ENCODE peak calls at places on chromosome 19, in seven cellular contexts. F is endothelial cell of umbilical vein, H is right lobe of liver, V is upper lobe of left lung, G is heart left ventricle, A is A549, R is uterus. Q is an unnamed sample. For H3K9me3, the result is how much of the 10 kb centered on the place peaks cover.

GRCh38 chr19:46350029-46350757 is 3.3 kb downstream of the PPP5C start:
- DNase-seq in F (no peak), H (no peak), V (no peak), G (no peak), A (no peak), R (no peak), Q (no peak)

GRCh38 chr19:30824809-30825208 is 452.6 kb downstream of the ZNF536 start:
- DNase-seq in F (no peak), H (no peak), V (no peak), G (no peak), A (no peak), R (no peak), Q (no peak)

GRCh38 chr19:33819875-33820781 is 23.5 kb downstream of the KCTD15 start:
- DNase-seq in F (peak), H (peak), V (peak), G (peak), A (peak), R (peak), Q (peak)

GRCh38 chr19:14472202-14472961 is 2.8 kb downstream of the PTGER1 start:
- DNase-seq in F (peak), H (peak), V (peak), G (peak), A (peak), R (peak), Q (peak)

GRCh38 chr19:43430142-43430710 is 15.5 kb downstream of the TEX101 start:
- DNase-seq in F (no peak), H (no peak), V (no peak), G (no peak), A (no peak), R (no peak), Q (no peak)

GRCh38 chr19:34690372-34690771 is 12.9 kb downstream of the ZNF302 start:
- DNase-seq in F (no peak), H (no peak), V (no peak), G (no peak), A (no peak), R (no peak), Q (no peak)

GRCh38 chr19:47239610-47240296 is 8.8 kb upstream of the BBC3 start:
- DNase-seq in F (peak), H (no peak), V (peak), G (peak), A (no peak), R (peak), Q (peak)

GRCh38 chr19:8973501-8974091 is 36.6 kb downstream of the MUC16 start:
- DNase-seq in F (no peak), H (no peak), V (no peak), G (no peak), A (no peak), R (no peak), Q (no peak)

GRCh38 chr19:14400913-14401312 is 18.2 kb downstream of the DDX39A start:
- DNase-seq in F (no peak), H (no peak), V (no peak), G (no peak), A (no peak), R (no peak), Q (no peak)

GRCh38 chr19:28885965-28886364 is 327.0 kb downstream of the UQCRFS1 start:
- DNase-seq in F (no peak), H (no peak), V (no peak), G (no peak), A (no peak), R (no peak), Q (no peak)

GRCh38 chr19:34428549-34429285 is 536 bp downstream of the UBA2 start:
- DNase-seq in F (peak), H (peak), V (peak), G (peak), A (peak), R (peak), Q (no peak)

GRCh38 chr19:47258895-47259555 is 2.7 kb downstream of the CCDC9 start:
- DNase-seq in F (no peak), H (no peak), V (no peak), G (no peak), A (no peak), R (no peak), Q (no peak)

GRCh38 chr19:2487780-2488330 is 11.9 kb downstream of the GADD45B start:
- DNase-seq in F (no peak), H (peak), V (no peak), G (no peak), A (no peak), R (no peak), Q (no peak)

GRCh38 chr19:33914599-33914998 is 117.9 kb downstream of the KCTD15 start:
- DNase-seq in F (no peak), H (no peak), V (no peak), G (no peak), A (no peak), R (no peak), Q (no peak)

GRCh38 chr19:35011737-35012682 is 11.9 kb downstream of the GRAMD1A start:
- DNase-seq in F (no peak), H (no peak), V (no peak), G (no peak), A (no peak), R (no peak), Q (no peak)

GRCh38 chr19:42246143-42246868 is 3.9 kb upstream of the GSK3A start:
- DNase-seq in F (peak), H (peak), V (no peak), G (peak), A (peak), R (peak), Q (peak)

GRCh38 chr19:33795370-33796163 is 1.1 kb upstream of the KCTD15 start:
- DNase-seq in F (peak), H (peak), V (peak), G (peak), A (peak), R (peak), Q (peak)

GRCh38 chr19:41939861-41940442 is 11.7 kb upstream of the ERFL start:
- DNase-seq in F (no peak), H (no peak), V (peak), G (no peak), A (peak), R (no peak), Q (no peak)

GRCh38 chr19:16892868-16893685 is 4.3 kb downstream of the F2RL3 start:
- DNase-seq in F (no peak), H (no peak), V (peak), G (no peak), A (no peak), R (no peak), Q (no peak)

DNA sequence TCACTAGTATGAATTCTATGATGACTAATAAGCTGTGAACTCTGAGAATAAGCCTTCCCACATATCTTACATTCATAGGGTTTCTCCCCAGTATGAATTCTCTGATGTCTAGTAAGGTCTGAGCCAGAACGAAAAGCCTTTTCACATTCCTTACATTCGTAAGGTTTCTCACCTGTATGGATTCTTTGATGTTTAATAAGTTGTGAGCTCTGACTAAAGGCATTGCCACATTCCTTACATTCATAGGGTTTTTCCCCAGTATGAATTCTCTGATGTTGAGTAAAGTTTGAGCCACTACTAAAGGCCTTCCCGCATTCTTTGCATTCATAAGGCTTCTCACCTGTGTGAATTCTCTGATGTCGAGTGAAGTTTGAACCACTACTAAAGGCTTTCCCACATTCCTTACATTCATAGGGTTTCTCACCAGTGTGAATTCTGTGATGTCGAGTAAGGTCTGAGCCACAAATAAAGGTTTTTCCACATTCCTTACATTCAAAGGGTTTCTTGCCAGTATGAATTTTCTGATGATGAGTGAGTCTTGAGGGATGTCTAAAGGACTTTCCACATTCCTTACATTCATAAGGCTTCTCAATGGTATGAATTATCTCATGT is 30.7 kb upstream of the ZFP82 start:
- DNase-seq in F (no peak), H (no peak), V (no peak), G (no peak), A (no peak), R (no peak), Q (no peak)
- H3K4me3 ChIP-seq in F (no peak), H (no peak), V (no peak), G (no peak), A (no peak), R (no peak), Q (no peak)

DNA sequence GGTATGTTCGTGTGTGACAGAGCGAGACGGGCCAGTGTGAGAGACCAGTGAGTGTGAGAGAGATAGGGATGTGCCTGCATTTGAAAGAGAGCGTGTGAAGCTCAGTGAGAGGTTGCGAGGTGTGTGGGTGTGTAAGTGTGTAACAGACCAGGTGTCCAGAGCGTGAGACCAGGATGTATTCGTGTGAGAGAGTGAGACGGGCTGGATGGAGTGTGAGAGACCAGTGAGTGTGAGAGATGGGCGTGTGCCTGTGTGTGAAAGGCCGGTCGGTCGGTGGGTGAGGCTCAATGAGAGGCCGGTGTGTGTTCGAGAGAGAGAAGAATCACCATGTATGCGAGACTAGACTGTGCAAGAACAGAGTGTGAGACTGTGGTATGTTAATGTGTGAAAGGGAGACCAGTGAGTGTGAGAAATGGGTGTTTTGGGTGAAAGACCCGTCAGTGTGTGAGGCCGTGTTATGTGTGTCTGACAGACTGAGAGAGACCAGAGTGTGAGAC is 675 bp downstream of the ZNF471 start:
- DNase-seq in F (no peak), H (no peak), V (no peak), G (peak), A (no peak), R (no peak), Q (no peak)
- H3K9me3 ChIP-seq in F (under half), H (under half), V (under half), G (under half), A (half or more), R (under half), Q (under half)

DNA sequence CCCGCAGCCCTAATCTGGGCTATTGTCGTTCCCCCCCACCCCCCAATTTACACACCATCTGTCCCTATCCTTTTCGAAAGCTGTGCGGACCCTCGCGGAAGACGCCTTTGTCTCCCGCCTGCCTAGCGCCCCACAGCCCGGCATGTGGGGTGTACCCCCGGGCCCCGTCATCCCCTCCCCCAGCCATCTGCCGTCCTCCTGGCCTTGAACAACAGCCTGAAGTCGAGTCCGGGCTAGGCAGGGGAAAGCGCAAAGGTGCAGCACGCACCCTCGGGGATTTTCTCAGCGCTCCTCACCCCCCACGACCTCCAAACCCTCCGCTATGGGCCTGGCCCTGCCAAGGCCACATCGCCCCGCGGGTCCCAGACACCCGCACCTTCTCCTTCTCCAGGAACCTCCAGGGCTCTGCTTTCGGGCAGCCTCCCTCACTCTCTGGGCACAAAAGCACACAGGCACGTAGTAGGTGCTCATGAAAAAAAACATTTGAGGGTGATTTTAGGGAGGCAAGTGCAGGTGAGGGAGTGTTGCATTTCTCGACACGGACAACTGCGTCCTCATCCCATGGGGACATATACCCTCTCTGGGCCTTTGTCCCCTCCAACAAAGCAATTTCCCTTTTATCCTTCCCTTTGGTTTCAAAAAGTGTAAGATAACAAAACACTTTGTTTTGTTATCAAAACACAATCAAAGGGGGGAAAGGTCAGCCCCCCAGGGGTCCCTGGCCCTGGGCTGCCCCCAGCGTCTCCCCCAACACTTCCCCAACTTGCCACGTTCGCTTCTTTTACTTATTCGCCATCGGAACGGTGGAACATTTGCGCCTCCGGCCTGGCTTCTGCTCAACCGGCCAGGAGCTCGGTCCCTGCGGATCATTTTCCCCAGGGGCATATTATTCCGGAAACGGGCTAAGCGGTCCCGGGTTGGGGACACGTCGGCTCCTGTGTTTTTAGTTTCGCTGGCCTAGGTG is 16.4 kb downstream of the CCDC124 start:
- DNase-seq in F (no peak), H (no peak), V (peak), G (no peak), A (no peak), R (no peak), Q (peak)
- TF ChIP-seq POLR2A in F (no peak), H (no peak), V (no peak), G (no peak), A (no peak), R (no peak), Q (no peak)

GRCh38 chr19:38878575-38879399 is 712 bp upstream of the RINL start:
- DNase-seq in F (no peak), H (no peak), V (no peak), G (no peak), A (no peak), R (no peak), Q (no peak)

GRCh38 chr19:38880076-38880881 is 2.2 kb upstream of the RINL start:
- DNase-seq in F (no peak), H (no peak), V (no peak), G (no peak), A (no peak), R (no peak), Q (no peak)

GRCh38 chr19:38880882-38881609 is 3.0 kb upstream of the RINL start:
- DNase-seq in F (no peak), H (no peak), V (peak), G (no peak), A (no peak), R (no peak), Q (no peak)

GRCh38 chr19:38877781-38878574 is at the start of gene RINL:
- DNase-seq in F (peak), H (no peak), V (no peak), G (peak), A (no peak), R (no peak), Q (no peak)

DNA sequence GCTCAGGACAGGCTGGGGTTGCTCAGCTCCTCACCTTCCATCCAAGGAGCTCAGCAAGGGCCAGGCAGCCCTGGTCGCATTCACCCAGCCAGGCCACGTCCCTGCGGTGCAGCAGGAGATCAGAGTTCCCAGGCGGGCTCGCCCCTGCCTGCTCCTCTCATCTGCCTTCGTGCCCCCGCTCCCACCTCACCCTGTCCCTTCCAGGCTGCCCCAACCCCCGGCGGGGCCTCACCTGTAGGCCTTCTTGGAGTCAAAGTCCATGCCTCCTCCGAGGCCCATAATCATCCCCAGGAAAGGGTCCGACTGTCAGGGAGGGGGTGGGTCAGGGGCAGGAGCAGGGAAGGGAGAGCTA is 1.3 kb upstream of the RINL start:
- DNase-seq in F (no peak), H (no peak), V (no peak), G (no peak), A (no peak), R (no peak), Q (no peak)
- H3K4me3 ChIP-seq in F (no peak), H (no peak), V (no peak), G (no peak), A (no peak), R (no peak), Q (no peak)

GRCh38 chr19:45347570-45348366 is 7.2 kb downstream of the KLC3 start:
- DNase-seq in F (no peak), H (no peak), V (no peak), G (no peak), A (no peak), R (no peak), Q (no peak)
- H3K9me3 ChIP-seq in F (under half), H (under half), V (under half), G (under half), A (under half), R (under half), Q (under half)

DNA sequence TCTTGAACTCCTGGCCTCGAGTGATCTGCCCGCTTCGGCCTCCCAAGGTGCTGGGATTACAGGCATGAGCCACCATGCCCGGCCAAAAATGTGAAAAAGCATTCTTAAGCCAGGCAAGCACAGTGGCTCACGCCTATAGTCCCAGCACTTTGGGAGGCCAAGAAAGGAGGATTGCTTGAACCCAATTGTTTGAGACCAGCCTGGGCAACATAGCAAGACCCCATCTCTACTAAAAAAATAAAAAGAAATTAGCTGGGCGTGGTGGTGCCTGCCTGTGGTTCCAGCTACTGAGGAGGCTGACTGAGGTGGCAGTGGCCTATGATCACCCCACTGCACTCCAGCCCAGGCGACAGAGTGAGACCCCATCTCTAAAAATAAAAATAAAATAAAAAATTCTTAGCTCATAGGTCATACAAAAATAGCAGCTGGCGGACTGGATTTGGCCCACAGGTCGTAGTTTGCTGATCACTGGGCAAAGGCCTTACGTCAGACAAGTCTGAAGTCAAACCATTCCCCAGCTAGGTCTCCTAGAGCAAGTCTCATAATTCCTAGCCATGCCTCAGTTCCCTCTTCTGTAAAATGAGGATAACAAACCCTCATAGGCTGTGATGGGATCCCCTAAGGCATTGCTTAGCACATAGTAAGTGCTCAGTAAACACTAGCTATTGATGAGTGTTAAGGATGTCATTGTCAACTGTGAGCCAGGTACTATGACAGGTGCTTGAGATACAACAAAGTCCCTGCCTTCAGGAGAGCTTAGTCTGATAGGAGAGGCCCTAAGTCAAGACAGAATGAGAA is 36.0 kb downstream of the INSR start:
- DNase-seq in F (no peak), H (no peak), V (no peak), G (no peak), A (no peak), R (no peak), Q (no peak)
- TF ChIP-seq POLR2A in F (no peak), H (no peak), V (no peak), G (no peak), A (no peak), R (no peak), Q (no peak)

DNA sequence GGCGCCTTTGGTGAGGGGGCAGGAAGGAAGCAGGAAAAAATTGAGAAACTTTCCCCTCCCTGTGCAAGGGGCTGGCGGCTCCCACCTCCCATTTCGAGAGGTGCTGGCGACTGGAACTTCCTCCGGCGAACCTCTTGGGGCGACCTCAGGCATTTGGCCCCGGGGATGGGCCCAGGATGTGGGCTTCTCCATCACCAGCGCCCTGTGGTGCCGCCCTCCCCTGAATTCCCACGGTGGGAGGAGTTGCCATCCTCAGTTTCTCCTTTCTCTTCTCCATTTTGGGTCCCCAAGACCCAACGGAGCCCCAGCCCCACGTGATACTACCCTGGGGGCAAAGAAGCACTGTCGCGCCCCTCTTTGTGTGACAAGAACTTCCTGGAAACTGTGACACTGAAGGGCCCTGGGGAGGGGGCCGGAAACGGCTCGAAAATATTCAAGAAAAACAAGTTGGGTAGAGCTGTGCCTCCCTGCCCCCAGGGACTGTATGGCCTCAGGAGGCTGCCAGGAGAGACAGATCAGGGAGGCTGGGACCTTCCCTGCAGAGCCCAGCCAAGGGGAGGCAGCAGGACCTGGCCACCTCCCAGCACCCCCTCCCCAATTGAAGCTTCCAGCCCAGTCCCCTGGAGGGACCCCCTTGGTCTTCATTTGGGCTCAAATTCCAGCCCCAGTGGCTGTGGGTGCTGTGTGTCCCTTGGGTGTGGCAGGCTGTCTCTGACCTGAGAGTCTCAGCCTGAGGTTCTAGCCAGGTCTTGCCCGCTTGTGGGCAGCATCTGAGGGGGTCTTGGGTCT is 16.2 kb upstream of the AP1M2 start:
- DNase-seq in F (peak), H (peak), V (peak), G (peak), A (no peak), R (peak), Q (peak)
- H3K4me3 ChIP-seq in F (peak), H (peak), V (peak), G (peak), A (peak), R (peak), Q (peak)

GRCh38 chr19:36997843-36998235 is 80.4 kb upstream of the ZNF420 start:
- DNase-seq in F (no peak), H (no peak), V (no peak), G (no peak), A (no peak), R (no peak), Q (no peak)
- H3K9me3 ChIP-seq in F (under half), H (under half), V (half or more), G (under half), A (half or more), R (under half), Q (under half)

GRCh38 chr19:12788682-12789097 is 2.6 kb upstream of the JUNB start:
- DNase-seq in F (peak), H (peak), V (peak), G (peak), A (no peak), R (peak), Q (peak)
- TF ChIP-seq POLR2A in F (no peak), H (no peak), V (no peak), G (no peak), A (no peak), R (no peak), Q (no peak)

GRCh38 chr19:4161415-4162077 is 8.1 kb downstream of the CREB3L3 start:
- DNase-seq in F (no peak), H (no peak), V (no peak), G (no peak), A (no peak), R (no peak), Q (no peak)
- H3K4me3 ChIP-seq in F (no peak), H (no peak), V (no peak), G (no peak), A (no peak), R (no peak), Q (no peak)